ENCODE peak calls at places on chromosome 1, in four cellular contexts. P, X, K and H are unnamed samples. For H3K4me1, the result is how much of the 10 kb centered on the place peaks cover.

GRCh38 chr1:180533571-180533987 is 25.2 kb upstream of the OVAAL start:
- DNase-seq in P (peak), X (peak), K (peak), H (peak)

GRCh38 chr1:6460349-6461236 is 5.4 kb downstream of the TNFRSF25 start:
- DNase-seq in K (no peak), P (no peak), X (no peak), H (no peak)

GRCh38 chr1:24082372-24082771 is 29.6 kb downstream of the MYOM3 start:
- DNase-seq in P (no peak), X (no peak), K (no peak), H (no peak)

GRCh38 chr1:247453256-247453655 is 4.6 kb downstream of the OR2B11 start:
- DNase-seq in P (no peak), X (no peak), K (no peak), H (no peak)

GRCh38 chr1:93729502-93729901 is 47.9 kb upstream of the BCAR3 start:
- DNase-seq in X (no peak), K (no peak), P (no peak), H (no peak)

GRCh38 chr1:7784492-7785071 is 491 bp downstream of the PER3 start:
- DNase-seq in P (no peak), X (peak), K (no peak), H (peak)

GRCh38 chr1:169102567-169102966 is 3.9 kb upstream of the ATP1B1 start:
- DNase-seq in K (no peak), X (no peak), P (peak), H (no peak)

GRCh38 chr1:174976436-174977107 is 23.2 kb upstream of the CACYBP start:
- DNase-seq in X (no peak), P (peak), K (no peak), H (no peak)

GRCh38 chr1:238658766-238659165 is 727.6 kb upstream of the CHRM3 start:
- DNase-seq in X (no peak), P (peak), K (no peak), H (no peak)

GRCh38 chr1:230279583-230279945 is 146.6 kb downstream of the PGBD5 start:
- DNase-seq in X (no peak), P (no peak), K (no peak), H (no peak)

GRCh38 chr1:5730272-5731109 is 261.7 kb downstream of the NPHP4 start:
- DNase-seq in X (no peak), K (no peak), P (no peak), H (no peak)

GRCh38 chr1:156412653-156413309 is 43.8 kb downstream of the RHBG start:
- DNase-seq in P (no peak), K (no peak), X (no peak), H (no peak)

GRCh38 chr1:44786841-44787426 is 1.0 kb downstream of the BEST4 start:
- DNase-seq in X (peak), K (no peak), P (no peak), H (no peak)

GRCh38 chr1:35929730-35930592 is 944 bp upstream of the AGO3 start:
- DNase-seq in K (peak), X (peak), P (peak), H (peak)

GRCh38 chr1:165635329-165635728 is 4.3 kb downstream of the MGST3 start:
- DNase-seq in K (no peak), P (peak), X (no peak), H (no peak)

GRCh38 chr1:2352341-2353214 is 38.8 kb downstream of the MORN1 start:
- DNase-seq in X (peak), P (no peak), K (no peak), H (no peak)

GRCh38 chr1:206012086-206012859 is 9.1 kb upstream of the RAB7B start:
- DNase-seq in P (no peak), X (peak), K (no peak), H (peak)

GRCh38 chr1:75330633-75331032 is 196.4 kb downstream of the LHX8 start:
- DNase-seq in P (no peak), K (no peak), X (no peak), H (no peak)

GRCh38 chr1:31715097-31715872 is 11.5 kb upstream of the COL16A1 start:
- DNase-seq in K (peak), X (peak), P (peak), H (peak)

GRCh38 chr1:3079381-3080093 is 10.5 kb downstream of the PRDM16 start:
- DNase-seq in P (no peak), X (no peak), K (no peak), H (no peak)

GRCh38 chr1:243420968-243421675 is 165.3 kb downstream of the SDCCAG8 start:
- DNase-seq in K (no peak), X (no peak), P (no peak), H (no peak)

GRCh38 chr1:52967666-52968065 is 40.6 kb downstream of the SCP2 start:
- DNase-seq in K (no peak), X (no peak), P (no peak), H (no peak)

GRCh38 chr1:55589656-55590297 is 374.6 kb upstream of the USP24 start:
- DNase-seq in P (no peak), K (no peak), X (peak), H (no peak)

GRCh38 chr1:24899581-24900485 is 30.2 kb downstream of the RUNX3 start:
- DNase-seq in K (no peak), X (peak), P (no peak), H (no peak)

GRCh38 chr1:118785246-118785645 is 202.9 kb downstream of the TBX15 start:
- DNase-seq in P (no peak), X (peak), K (no peak), H (no peak)
- H3K4me1 ChIP-seq in P (under half), X (under half), K (under half), H (under half)

GRCh38 chr1:234627009-234627950 is 17.3 kb upstream of the IRF2BP2 start:
- DNase-seq in X (no peak), P (no peak), K (no peak), H (no peak)
- H3K4me1 ChIP-seq in X (under half), P (under half), K (under half), H (under half)

GRCh38 chr1:167666416-167666815 is 36.4 kb downstream of the RCSD1 start:
- DNase-seq in X (no peak), P (peak), K (no peak), H (no peak)
- H3K4me1 ChIP-seq in X (under half), P (under half), K (under half), H (under half)

GRCh38 chr1:210237981-210238380 is 5.4 kb downstream of the SERTAD4 start:
- DNase-seq in K (no peak), X (no peak), P (no peak), H (no peak)
- H3K4me1 ChIP-seq in K (under half), X (under half), P (under half), H (under half)

DNA sequence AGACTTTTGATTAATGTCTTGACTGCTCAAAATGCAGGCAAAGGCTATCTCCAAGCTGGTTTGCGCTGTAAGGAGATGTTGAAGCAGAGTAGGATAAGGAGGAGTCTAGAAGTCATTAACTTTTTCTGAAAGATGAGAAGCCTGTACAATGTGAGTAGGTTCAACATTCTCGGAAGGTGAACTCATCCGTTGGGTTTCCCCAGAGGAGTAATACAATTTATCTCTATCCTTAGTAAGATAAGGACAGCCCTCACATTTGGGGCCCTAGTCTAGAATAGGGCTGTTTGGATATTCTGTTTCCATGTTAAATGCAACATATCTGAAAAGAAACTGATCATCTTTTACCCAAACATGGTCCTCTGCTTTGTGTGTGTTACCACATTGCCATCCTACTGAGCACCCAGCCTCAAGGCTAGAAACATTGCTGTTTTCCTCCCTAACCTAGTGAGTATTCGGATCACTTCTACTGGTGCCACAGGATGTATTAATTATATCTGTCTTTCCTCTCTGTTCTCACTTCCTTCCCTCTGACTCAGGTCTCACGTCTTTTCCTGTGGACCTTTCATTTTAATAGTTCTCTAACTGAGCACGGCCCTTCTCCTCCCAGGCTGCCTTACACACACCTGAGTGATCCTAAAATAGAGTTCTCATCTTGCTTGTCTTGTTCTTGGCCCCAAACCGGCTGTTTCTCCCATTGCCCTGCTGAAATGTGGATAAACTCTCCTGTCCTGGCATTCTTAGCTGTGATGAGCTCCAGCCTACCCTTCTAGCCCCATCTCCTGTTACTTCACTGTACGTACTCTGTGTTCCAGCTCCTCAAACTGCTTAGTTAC is 91.6 kb downstream of the CDC14A start:
- DNase-seq in X (no peak), P (peak), K (no peak), H (no peak)
- H3K4me1 ChIP-seq in X (under half), P (under half), K (under half), H (under half)

GRCh38 chr1:17672226-17672625 is 82.9 kb upstream of the ACTL8 start:
- DNase-seq in K (no peak), P (no peak), X (no peak), H (peak)

GRCh38 chr1:17676387-17677060 is 78.6 kb upstream of the ACTL8 start:
- DNase-seq in P (no peak), K (no peak), X (no peak), H (no peak)

GRCh38 chr1:17675681-17676243 is 79.4 kb upstream of the ACTL8 start:
- DNase-seq in P (no peak), K (no peak), X (no peak), H (no peak)

GRCh38 chr1:17673335-17674075 is 81.6 kb upstream of the ACTL8 start:
- DNase-seq in X (no peak), P (no peak), K (no peak), H (no peak)

DNA sequence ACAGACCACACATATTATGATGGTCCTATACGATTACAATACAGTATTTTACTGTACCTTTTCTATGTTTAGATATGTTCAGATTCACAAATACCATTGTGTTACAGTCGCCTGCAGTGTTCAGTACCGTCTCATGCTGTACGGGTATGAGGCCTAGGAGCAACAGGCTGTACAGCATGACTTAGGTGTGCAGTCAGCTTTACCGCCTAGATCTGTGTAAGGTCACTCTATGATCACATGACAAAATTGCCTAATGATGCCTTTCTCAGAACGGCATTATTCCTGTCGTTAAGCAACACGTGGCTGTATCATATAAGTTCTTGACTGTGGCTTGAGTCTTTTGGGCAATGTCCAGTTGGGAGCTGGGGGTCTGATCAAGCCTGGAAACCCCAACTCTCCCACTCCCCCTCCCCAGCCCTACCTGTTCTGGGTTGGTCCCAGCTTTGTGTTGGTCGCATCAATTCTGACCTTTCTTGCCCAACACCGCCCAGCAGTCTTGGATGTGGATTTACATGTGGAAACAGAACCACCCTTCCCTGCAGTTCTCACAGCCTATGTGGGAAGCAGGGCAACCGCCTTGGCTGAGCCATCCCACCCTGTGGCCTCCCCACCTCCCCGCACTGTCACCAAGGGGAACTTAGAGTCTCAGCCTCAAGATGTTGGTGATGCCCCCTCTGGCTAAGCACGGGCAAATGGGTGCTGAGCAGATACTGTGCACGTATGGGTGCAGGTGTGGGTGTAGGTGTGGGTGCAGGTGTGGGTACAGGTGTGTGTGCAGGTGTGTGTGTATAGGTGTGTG is 80.2 kb upstream of the ACTL8 start:
- DNase-seq in K (no peak), X (no peak), P (peak), H (no peak)
- H3K4me1 ChIP-seq in K (under half), X (under half), P (under half), H (under half)